ENCODE peak calls at places on chromosomes 16 and 17, in ten cellular contexts. T is pulmonary artery endothelial cell; L is NCI-H460; O is stimulated activated CD8-positive, alpha-beta memory T cell treated with anti-CD3 and anti-CD28 coated beads, Interleukin-2, amount 100 ng/mL, for 1 hour; B is NCI-H226; Z is left lung; Y is activated naive CD8-positive, alpha-beta T cell treated with anti-CD3 and anti-CD28 coated beads for 36 hours; A is GM04504; Q is OCI-M1; J is non-pigmented ciliary epithelial cell. H is an unnamed sample.

GRCh38 chr17:80005360-80006338 is 30.0 kb downstream of the TBC1D16 start:
- DNase-seq in Q (peak), Z (no peak), Y (peak), A (no peak), L (peak), O (peak), T (no peak), J (no peak), B (no peak), H (peak)

GRCh38 chr16:62602790-62603189 is 566.6 kb upstream of the CDH8 start:
- DNase-seq in L (no peak), Y (no peak), Z (no peak), J (no peak), O (no peak), B (no peak), T (no peak), A (no peak), Q (no peak), H (no peak)

GRCh38 chr16:67092227-67092626 is 17.5 kb upstream of the PHAF1 start:
- DNase-seq in Z (no peak), O (no peak), Q (no peak), B (no peak), L (no peak), A (peak), T (no peak), Y (no peak), J (no peak), H (no peak)

GRCh38 chr16:29911676-29912010 is 11.4 kb downstream of the ASPHD1 start:
- DNase-seq in Z (no peak), A (no peak), Y (no peak), L (no peak), J (no peak), O (no peak), T (no peak), B (no peak), Q (no peak), H (no peak)

GRCh38 chr17:40499551-40500189 is 1.8 kb downstream of the TNS4 start:
- DNase-seq in T (no peak), L (peak), Q (no peak), Y (no peak), J (no peak), B (peak), O (no peak), A (no peak), Z (peak), H (no peak)

GRCh38 chr17:17071531-17072360 is 29.5 kb downstream of the MPRIP start:
- DNase-seq in L (no peak), Z (peak), J (no peak), O (no peak), Y (no peak), Q (no peak), B (peak), A (no peak), T (no peak), H (no peak)

GRCh38 chr16:81279375-81279774 is 35.4 kb upstream of the GAN start:
- DNase-seq in Y (no peak), Z (no peak), Q (no peak), A (no peak), T (peak), L (no peak), J (peak), B (no peak), O (no peak), H (no peak)

GRCh38 chr17:72139213-72139612 is 18.4 kb downstream of the SOX9 start:
- DNase-seq in Y (no peak), T (no peak), Q (no peak), L (no peak), O (no peak), A (no peak), B (no peak), Z (no peak), J (no peak), H (no peak)

GRCh38 chr16:69382421-69382820 is 3.4 kb downstream of the TERF2 start:
- DNase-seq in Q (no peak), B (no peak), Y (no peak), A (no peak), Z (no peak), T (no peak), O (no peak), L (no peak), J (no peak), H (no peak)

GRCh38 chr16:50389900-50390896 is 21.4 kb upstream of the BRD7 start:
- DNase-seq in B (no peak), Z (no peak), J (no peak), Y (no peak), Q (peak), O (no peak), T (no peak), A (no peak), L (no peak), H (no peak)

GRCh38 chr17:33012522-33013033 is 20.9 kb downstream of the SPACA3 start:
- DNase-seq in T (no peak), L (peak), B (peak), Y (no peak), O (no peak), Z (peak), A (peak), J (peak), Q (no peak), H (no peak)

GRCh38 chr17:7063518-7064094 is 16.4 kb downstream of the CLEC10A start:
- DNase-seq in A (no peak), O (no peak), T (no peak), L (no peak), B (no peak), Z (no peak), Q (no peak), Y (no peak), J (no peak), H (no peak)

GRCh38 chr16:11310997-11311561 is 29.9 kb upstream of the PRM1 start:
- DNase-seq in L (no peak), Y (peak), J (no peak), Z (no peak), Q (peak), T (no peak), B (no peak), O (no peak), A (no peak), H (no peak)

GRCh38 chr17:29612404-29613370 is 10.0 kb downstream of the CORO6 start:
- DNase-seq in L (no peak), J (no peak), O (no peak), T (no peak), B (no peak), Q (no peak), A (no peak), Z (no peak), Y (no peak), H (no peak)

GRCh38 chr16:84253173-84253572 is 13.4 kb upstream of the KCNG4 start:
- DNase-seq in A (no peak), J (no peak), T (no peak), L (no peak), O (no peak), Q (no peak), Z (no peak), Y (no peak), B (no peak), H (no peak)

GRCh38 chr17:27491713-27492190 is 35.5 kb downstream of the KSR1 start:
- DNase-seq in Z (no peak), L (no peak), Q (peak), A (no peak), O (no peak), J (no peak), Y (peak), B (no peak), T (no peak), H (no peak)

GRCh38 chr17:63434951-63435571 is 11.0 kb downstream of the CYB561 start:
- DNase-seq in J (no peak), A (peak), Q (peak), O (no peak), Z (peak), B (peak), L (no peak), T (no peak), Y (no peak), H (no peak)

GRCh38 chr16:3964686-3965290 is 84.3 kb upstream of the CREBBP start:
- DNase-seq in O (no peak), J (no peak), Q (no peak), T (no peak), Z (peak), A (no peak), L (no peak), B (no peak), Y (no peak), H (no peak)

GRCh38 chr17:7560172-7561027 is 1.3 kb upstream of the SENP3 start:
- DNase-seq in Z (peak), B (peak), A (no peak), L (peak), Q (peak), T (no peak), O (no peak), Y (peak), J (no peak), H (no peak)

GRCh38 chr17:19347323-19348080 is 15.0 kb downstream of the B9D1 start:
- DNase-seq in T (no peak), Q (no peak), L (no peak), Z (no peak), O (no peak), A (no peak), Y (no peak), B (no peak), J (no peak), H (no peak)

GRCh38 chr16:3698941-3699340 is 18.4 kb downstream of the TRAP1 start:
- DNase-seq in A (no peak), Z (no peak), O (no peak), L (no peak), T (no peak), J (no peak), Q (peak), Y (no peak), B (no peak), H (no peak)

GRCh38 chr17:77879896-77880280 is 78.6 kb upstream of the TNRC6C start:
- DNase-seq in T (no peak), J (no peak), L (no peak), O (no peak), Y (no peak), Q (no peak), B (no peak), A (no peak), Z (no peak), H (no peak)

GRCh38 chr17:44636562-44636961 is 19.7 kb upstream of the MEIOC start:
- DNase-seq in Y (no peak), O (no peak), T (no peak), A (peak), J (no peak), Z (no peak), B (peak), Q (peak), L (peak), H (no peak)

GRCh38 chr17:72445055-72445991 is 324.5 kb downstream of the SOX9 start:
- DNase-seq in L (no peak), B (no peak), T (no peak), Q (no peak), O (no peak), A (no peak), Z (no peak), J (no peak), Y (no peak), H (no peak)

GRCh38 chr16:22787456-22788189 is 26.3 kb upstream of the HS3ST2 start:
- DNase-seq in Y (peak), O (no peak), A (peak), Q (peak), T (no peak), J (peak), Z (no peak), L (no peak), B (no peak), H (no peak)

GRCh38 chr17:2090804-2091534 is 36.1 kb downstream of the HIC1 start:
- DNase-seq in Z (no peak), O (no peak), J (peak), L (no peak), Y (no peak), A (peak), Q (no peak), B (peak), T (peak), H (no peak)

GRCh38 chr17:83199500-83200201 is 120.2 kb downstream of the METRNL start:
- DNase-seq in J (no peak), Y (peak), L (no peak), T (no peak), Z (peak), A (no peak), O (peak), B (no peak), Q (peak), H (peak)

GRCh38 chr16:31273676-31274075 is 13.9 kb downstream of the ITGAM start:
- DNase-seq in J (no peak), Y (no peak), T (no peak), B (no peak), L (no peak), O (no peak), Z (no peak), A (peak), Q (no peak), H (no peak)